ENCODE peak calls at places on chromosomes 5 and 9, in eight cellular contexts. X, U, H, G, C, A, K and I are unnamed samples.

GRCh38 chr5:123119334-123119986 is 30.4 kb downstream of the PRDM6 start:
- DNase-seq in X (peak), U (peak), H (no peak), G (peak), C (peak), A (no peak), K (no peak), I (no peak)

GRCh38 chr9:35476596-35476995 is 13.3 kb upstream of the RUSC2 start:
- DNase-seq in X (no peak), U (no peak), H (no peak), G (no peak), C (no peak), A (no peak), K (no peak), I (no peak)

GRCh38 chr9:136644343-136644592 is 18.4 kb upstream of the EGFL7 start:
- DNase-seq in X (no peak), U (peak), H (no peak), G (no peak), C (no peak), A (no peak), K (no peak), I (no peak)

GRCh38 chr9:137748311-137748710 is 129.3 kb upstream of the CACNA1B start:
- DNase-seq in X (no peak), U (no peak), H (no peak), G (no peak), C (no peak), A (no peak), K (no peak), I (no peak)

GRCh38 chr5:7869474-7870136 is 657 bp downstream of the MTRR start:
- DNase-seq in X (no peak), U (no peak), H (no peak), G (peak), C (peak), A (no peak), K (no peak), I (no peak)

GRCh38 chr5:136084698-136085097 is 47.9 kb upstream of the SMAD5 start:
- DNase-seq in X (no peak), U (no peak), H (no peak), G (no peak), C (no peak), A (no peak), K (no peak), I (no peak)

GRCh38 chr9:127347831-127348699 is 48.9 kb upstream of the SLC2A8 start:
- DNase-seq in X (peak), U (peak), H (no peak), G (peak), C (no peak), A (no peak), K (no peak), I (no peak)

GRCh38 chr5:41083306-41083705 is 12.2 kb upstream of the MROH2B start:
- DNase-seq in X (no peak), U (no peak), H (no peak), G (no peak), C (no peak), A (no peak), K (no peak), I (no peak)

GRCh38 chr5:1315018-1315708 is 20.3 kb upstream of the TERT start:
- DNase-seq in X (no peak), U (no peak), H (no peak), G (no peak), C (no peak), A (no peak), K (no peak), I (no peak)

GRCh38 chr5:98898743-98899142 is 30.1 kb downstream of the CHD1 start:
- DNase-seq in X (no peak), U (no peak), H (no peak), G (no peak), C (no peak), A (no peak), K (no peak), I (no peak)

GRCh38 chr5:63820557-63820956 is 141.7 kb downstream of the HTR1A start:
- DNase-seq in X (no peak), U (no peak), H (no peak), G (no peak), C (no peak), A (peak), K (no peak), I (no peak)

GRCh38 chr5:10057356-10057755 is 192.3 kb downstream of the ATPSCKMT start:
- DNase-seq in X (no peak), U (no peak), H (no peak), G (no peak), C (no peak), A (no peak), K (no peak), I (no peak)

GRCh38 chr9:15349892-15350761 is 43.1 kb upstream of the TTC39B start:
- DNase-seq in X (peak), U (peak), H (no peak), G (peak), C (no peak), A (no peak), K (no peak), I (no peak)

GRCh38 chr9:122258886-122259415 is 5.7 kb downstream of the RBM18 start:
- DNase-seq in X (no peak), U (no peak), H (no peak), G (no peak), C (no peak), A (no peak), K (no peak), I (no peak)

GRCh38 chr9:105330755-105331154 is 86.3 kb downstream of the SLC44A1 start:
- DNase-seq in X (no peak), U (no peak), H (no peak), G (no peak), C (no peak), A (no peak), K (no peak), I (no peak)

GRCh38 chr9:130222833-130223232 is 42.7 kb upstream of the HMCN2 start:
- DNase-seq in X (no peak), U (no peak), H (no peak), G (no peak), C (no peak), A (no peak), K (no peak), I (no peak)

GRCh38 chr9:135714242-135715055 is 12.5 kb downstream of the KCNT1 start:
- DNase-seq in X (no peak), U (no peak), H (no peak), G (no peak), C (no peak), A (no peak), K (no peak), I (no peak)

GRCh38 chr5:111254613-111255012 is 30.4 kb downstream of the CAMK4 start:
- DNase-seq in X (no peak), U (peak), H (no peak), G (peak), C (no peak), A (no peak), K (no peak), I (no peak)

GRCh38 chr9:112170968-112171367 is 4.1 kb downstream of the SUSD1 start:
- DNase-seq in X (no peak), U (no peak), H (no peak), G (no peak), C (no peak), A (no peak), K (no peak), I (no peak)

GRCh38 chr9:113416149-113416726 is 5.7 kb downstream of the C9orf43 start:
- DNase-seq in X (no peak), U (no peak), H (no peak), G (peak), C (no peak), A (no peak), K (no peak), I (no peak)

GRCh38 chr9:130785940-130786500 is 49.0 kb upstream of the ABL1 start:
- DNase-seq in X (no peak), U (no peak), H (no peak), G (no peak), C (no peak), A (no peak), K (no peak), I (no peak)

GRCh38 chr9:35112257-35113020 is 3.2 kb downstream of the ATOSB start:
- DNase-seq in X (peak), U (peak), H (no peak), G (peak), C (no peak), A (no peak), K (no peak), I (no peak)

GRCh38 chr9:124835026-124835501 is 18.2 kb upstream of the WDR38 start:
- DNase-seq in X (peak), U (peak), H (no peak), G (no peak), C (no peak), A (peak), K (peak), I (no peak)

GRCh38 chr5:100430268-100430900 is 104.8 kb upstream of the FAM174A start:
- DNase-seq in X (peak), U (peak), H (no peak), G (peak), C (peak), A (peak), K (peak), I (peak)

GRCh38 chr5:107487056-107487461 is 183.7 kb downstream of the EFNA5 start:
- DNase-seq in X (no peak), U (peak), H (no peak), G (peak), C (no peak), A (no peak), K (no peak), I (no peak)

GRCh38 chr9:2159521-2160417 is 144.6 kb downstream of the SMARCA2 start:
- DNase-seq in X (no peak), U (peak), H (no peak), G (no peak), C (no peak), A (no peak), K (peak), I (no peak)